ENCODE peak calls at places on chromosomes 11 and 22, in six cellular contexts. X is nephron progenitor cell, E is omental fat pad, F is ovary, Q is IMR-90, H is esophagus muscularis mucosa. N is an unnamed sample.

GRCh38 chr22:17060126-17060525 is 24.7 kb upstream of the IL17RA start:
- DNase-seq in X (no peak), E (no peak), F (no peak), Q (no peak), H (no peak), N (no peak)

GRCh38 chr22:16866167-16866566 is 41.0 kb upstream of the XKR3 start:
- DNase-seq in X (no peak), E (no peak), F (no peak), Q (no peak), H (peak), N (no peak)

GRCh38 chr11:35373284-35373933 is 45.9 kb downstream of the SLC1A2 start:
- DNase-seq in X (no peak), E (no peak), F (no peak), Q (peak), H (no peak), N (no peak)

GRCh38 chr11:62505112-62505783 is 41.4 kb downstream of the AHNAK start:
- DNase-seq in X (peak), E (no peak), F (no peak), Q (no peak), H (no peak), N (no peak)

GRCh38 chr11:94424662-94425061 is 23.4 kb upstream of the GPR83 start:
- DNase-seq in X (no peak), E (no peak), F (no peak), Q (peak), H (no peak), N (no peak)

GRCh38 chr11:100892886-100893285 is 205.8 kb downstream of the ARHGAP42 start:
- DNase-seq in X (no peak), E (no peak), F (no peak), Q (no peak), H (no peak), N (no peak)

GRCh38 chr11:93736129-93736528 is 5.2 kb downstream of the TAF1D start:
- DNase-seq in X (no peak), E (no peak), F (no peak), Q (peak), H (no peak), N (no peak)

GRCh38 chr11:24738972-24739371 is 242.1 kb downstream of the LUZP2 start:
- DNase-seq in X (no peak), E (no peak), F (no peak), Q (no peak), H (no peak), N (no peak)

GRCh38 chr11:132312616-132313210 is 942.3 kb downstream of the NTM start:
- DNase-seq in X (peak), E (no peak), F (no peak), Q (peak), H (no peak), N (no peak)

GRCh38 chr22:30969532-30970355 is 679 bp downstream of the TUG1 start:
- DNase-seq in X (no peak), E (no peak), F (no peak), Q (peak), H (no peak), N (peak)

GRCh38 chr11:1879941-1880720 is 11.6 kb downstream of the PRR33 start:
- DNase-seq in X (no peak), E (no peak), F (peak), Q (no peak), H (no peak), N (peak)

GRCh38 chr22:22178992-22179391 is 65.6 kb upstream of the VPREB1 start:
- DNase-seq in X (no peak), E (no peak), F (no peak), Q (no peak), H (no peak), N (no peak)

GRCh38 chr11:91970604-91971003 is 254.0 kb upstream of the FAT3 start:
- DNase-seq in X (no peak), E (no peak), F (no peak), Q (no peak), H (no peak), N (no peak)

GRCh38 chr11:60914620-60915249 is 777 bp downstream of the TMEM109 start:
- DNase-seq in X (no peak), E (no peak), F (no peak), Q (peak), H (no peak), N (peak)

GRCh38 chr11:73547706-73548105 is 50.2 kb downstream of the FAM168A start:
- DNase-seq in X (no peak), E (no peak), F (no peak), Q (no peak), H (no peak), N (no peak)

GRCh38 chr22:41699264-41700104 is at the start of gene MEI1:
- DNase-seq in X (no peak), E (peak), F (peak), Q (peak), H (no peak), N (peak)

GRCh38 chr11:504053-504993 is 2.7 kb downstream of the RNH1 start:
- DNase-seq in X (no peak), E (no peak), F (peak), Q (no peak), H (no peak), N (no peak)

GRCh38 chr11:76740772-76741171 is 42.4 kb upstream of the TSKU start:
- DNase-seq in X (no peak), E (no peak), F (no peak), Q (no peak), H (no peak), N (no peak)

GRCh38 chr22:28799125-28799833 is 1.1 kb downstream of the XBP1 start:
- DNase-seq in X (no peak), E (peak), F (peak), Q (peak), H (peak), N (peak)

GRCh38 chr11:66315921-66316811 is 678 bp downstream of the CD248 start:
- DNase-seq in X (no peak), E (no peak), F (no peak), Q (no peak), H (no peak), N (no peak)

GRCh38 chr11:28697920-28698827 is 590.0 kb downstream of the METTL15 start:
- DNase-seq in X (peak), E (peak), F (peak), Q (peak), H (no peak), N (no peak)

GRCh38 chr11:109859325-109859724 is 233.9 kb upstream of the ZC3H12C start:
- DNase-seq in X (no peak), E (no peak), F (no peak), Q (peak), H (no peak), N (no peak)

DNA sequence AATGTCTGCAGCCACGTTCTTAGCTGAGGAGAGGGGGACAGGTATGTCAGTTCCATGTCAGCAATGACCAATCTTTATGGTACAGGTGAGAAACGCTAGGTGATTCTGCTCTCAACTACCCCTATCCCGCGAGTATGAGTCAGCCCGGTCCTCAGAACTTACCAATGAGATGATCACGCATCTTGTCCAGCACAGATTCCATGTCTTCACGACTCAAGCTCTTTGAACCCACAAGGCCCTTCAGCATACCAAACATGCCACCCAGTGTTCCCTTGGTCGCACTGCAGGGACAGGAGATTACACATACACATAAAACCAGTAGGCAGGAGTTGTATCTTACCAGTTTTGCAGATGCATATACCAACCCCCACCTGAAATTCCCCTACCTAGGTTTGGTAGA is 2.9 kb downstream of the SRPRA start:
- DNase-seq in X (no peak), E (no peak), F (no peak), Q (peak), H (no peak), N (no peak)
- TF ChIP-seq CTCF in X (no peak), E (no peak), F (no peak), Q (no peak), H (no peak), N (no peak)

DNA sequence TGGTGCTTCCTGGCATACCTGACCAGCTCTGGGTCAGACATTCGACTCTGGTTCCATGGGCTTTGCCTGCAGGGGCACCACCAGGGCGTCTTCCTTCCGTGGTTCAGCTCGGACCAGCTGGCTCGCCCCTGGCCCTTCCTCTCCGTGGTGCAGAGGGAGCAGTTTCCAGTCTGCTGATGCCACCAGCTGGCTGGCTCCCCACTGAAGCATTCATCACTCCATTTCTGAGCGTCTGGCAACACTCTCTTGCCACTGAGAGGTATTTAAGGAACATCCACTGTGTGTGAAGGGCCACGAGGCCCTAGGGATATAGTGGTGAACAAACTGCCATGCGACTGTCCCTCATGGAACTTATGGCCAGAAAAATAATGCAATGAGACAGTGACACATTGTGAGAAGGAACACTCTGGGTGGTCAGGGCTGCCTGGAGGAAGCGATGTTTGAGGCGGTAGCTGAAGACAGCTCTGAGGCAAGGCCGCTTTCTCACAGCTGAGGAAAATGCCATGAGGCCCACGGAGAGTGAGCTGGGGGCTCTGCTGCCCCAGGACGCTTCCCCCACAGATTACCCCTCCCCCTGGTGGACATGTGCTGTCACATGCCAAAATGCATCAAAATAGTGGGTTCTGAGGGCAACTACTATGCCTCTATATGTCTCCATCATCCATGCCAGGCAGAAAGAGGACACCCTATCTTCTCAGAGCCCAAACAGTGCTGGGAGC is 44.9 kb upstream of the ARFGAP3 start:
- DNase-seq in X (no peak), E (no peak), F (no peak), Q (no peak), H (no peak), N (no peak)
- TF ChIP-seq CTCF in X (no peak), E (no peak), F (no peak), Q (no peak), H (no peak), N (peak)

GRCh38 chr11:17063171-17064002 is 14.1 kb downstream of the RPS13 start:
- DNase-seq in X (peak), E (peak), F (peak), Q (peak), H (no peak), N (no peak)
- TF ChIP-seq CTCF in X (peak), E (peak), F (no peak), Q (peak), H (peak), N (peak)

GRCh38 chr11:125364085-125364822 is 131.8 kb downstream of the FEZ1 start:
- DNase-seq in X (no peak), E (no peak), F (no peak), Q (peak), H (no peak), N (no peak)
- TF ChIP-seq CTCF in X (no peak), E (no peak), F (no peak), Q (peak), H (no peak), N (no peak)

GRCh38 chr11:19800162-19800561 is 87.5 kb downstream of the NAV2 start:
- DNase-seq in X (no peak), E (no peak), F (no peak), Q (no peak), H (no peak), N (no peak)
- TF ChIP-seq CTCF in X (no peak), E (no peak), F (no peak), Q (peak), H (no peak), N (no peak)

DNA sequence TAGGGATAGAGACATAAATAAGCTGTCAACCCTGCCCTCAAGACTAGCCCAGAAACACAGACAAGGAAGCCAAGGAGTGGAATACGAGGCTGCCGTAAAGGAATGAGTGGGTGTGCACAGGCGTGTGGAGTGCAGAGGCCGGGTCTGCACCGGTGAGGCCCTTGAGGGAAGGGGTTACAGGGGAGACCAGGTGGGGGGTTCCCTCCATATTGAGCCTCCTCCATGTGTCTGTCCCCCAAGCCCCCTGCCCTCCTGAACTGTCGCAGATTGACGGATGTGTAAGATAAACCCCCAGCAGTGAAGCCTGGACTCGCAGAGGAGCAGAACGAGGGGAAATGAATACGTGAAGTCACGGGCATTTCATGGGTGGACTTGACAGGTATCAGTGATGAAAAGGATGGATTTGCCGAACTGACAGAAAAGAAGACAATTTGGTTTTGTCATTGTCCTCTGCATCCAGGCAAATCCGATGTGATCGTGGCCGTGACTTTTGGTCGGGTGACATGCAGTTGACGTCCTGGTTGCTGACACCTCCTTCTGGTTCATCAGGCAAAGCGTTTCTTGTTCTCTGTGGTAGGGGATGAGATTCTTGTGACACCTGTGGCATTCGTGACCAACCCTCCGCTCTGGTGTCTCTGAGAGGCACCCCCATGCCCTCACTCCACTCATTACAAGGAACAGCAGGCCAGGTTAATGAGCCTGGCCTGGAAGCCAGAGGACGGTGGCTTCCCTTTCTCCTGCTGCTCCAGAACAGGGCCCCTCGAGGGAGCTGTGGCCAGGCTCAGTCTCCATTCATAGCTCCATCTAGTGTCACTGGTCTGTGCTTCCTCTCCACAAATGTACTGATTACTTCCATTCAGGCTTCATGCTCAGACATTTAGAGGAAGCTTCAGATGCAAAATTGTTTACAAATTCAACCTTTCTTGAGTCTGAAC is 223.1 kb upstream of the B3GAT1 start:
- DNase-seq in X (no peak), E (no peak), F (no peak), Q (no peak), H (no peak), N (no peak)
- TF ChIP-seq CTCF in X (no peak), E (no peak), F (no peak), Q (no peak), H (no peak), N (no peak)

DNA sequence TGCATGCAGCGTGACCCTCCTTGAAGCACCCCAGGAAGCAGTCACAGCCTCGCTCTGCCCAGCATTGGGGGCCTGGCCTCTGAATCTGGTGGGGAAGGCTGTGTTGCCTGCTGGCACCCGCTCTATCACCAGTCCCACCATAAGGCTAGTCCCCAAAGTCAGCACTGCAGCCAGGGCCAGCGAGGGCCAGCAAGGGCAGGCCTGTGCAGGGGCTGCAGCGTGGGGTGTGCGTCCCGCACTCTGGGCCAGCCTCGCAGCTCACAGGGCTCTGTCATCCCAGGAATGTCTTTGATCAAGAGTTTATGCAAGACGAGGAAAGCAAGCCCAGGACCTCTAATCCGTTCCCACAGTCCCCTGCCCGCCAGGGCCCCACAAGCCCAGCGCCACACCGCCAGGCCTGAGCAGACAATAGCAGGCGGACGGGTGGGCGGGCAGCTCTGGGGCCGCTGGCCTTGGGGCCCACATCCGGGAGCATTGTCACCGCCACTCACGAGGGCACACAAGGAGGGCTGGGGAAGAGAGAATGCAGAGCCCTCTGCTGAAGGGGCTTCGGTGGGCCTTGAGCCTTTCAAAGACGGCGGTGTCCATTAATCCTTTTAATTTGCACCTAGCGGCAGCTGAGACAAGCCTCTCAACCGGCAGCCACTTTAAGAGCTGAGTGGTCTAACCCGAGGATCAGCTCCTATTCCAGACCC is 17.1 kb downstream of the LTO1 start:
- DNase-seq in X (peak), E (no peak), F (no peak), Q (peak), H (no peak), N (no peak)
- TF ChIP-seq CTCF in X (no peak), E (no peak), F (no peak), Q (no peak), H (no peak), N (no peak)

DNA sequence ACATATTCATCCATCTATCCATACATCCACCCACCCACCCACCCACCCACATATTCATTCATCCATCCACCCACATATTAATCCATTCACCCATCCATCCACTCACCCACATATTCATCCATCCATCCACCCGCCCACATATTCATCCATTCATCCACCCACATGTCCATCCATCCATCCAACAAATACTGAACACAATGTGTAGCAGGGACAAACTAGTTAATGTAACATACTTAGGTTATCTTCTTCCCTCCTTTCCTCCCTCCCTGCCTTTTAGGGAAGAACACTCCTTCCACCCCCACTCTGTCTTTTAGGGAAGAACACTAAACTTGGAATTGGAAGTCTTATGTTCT is 39.4 kb downstream of the MCM5 start:
- DNase-seq in X (no peak), E (no peak), F (no peak), Q (no peak), H (no peak), N (no peak)
- TF ChIP-seq CTCF in X (no peak), E (no peak), F (no peak), Q (no peak), H (no peak), N (no peak)